ENCODE peak calls at places on chromosome 2, in nine cellular contexts. K is cortex of kidney; I is memory B cell; L is endothelial cell of umbilical vein; N is cardiac fibroblast; M is activated CD8-positive, alpha-beta T cell treated with anti-CD3 and anti-CD28 coated beads, Interleukin-2, amount 10 ng/mL, durations not matched to agents 7 days and 5 days; H is hepatic stellate cell; P is ovary; W is putamen. E is an unnamed sample.
A peak's percentile ranks its signal among the peaks of the same experiment; 100 is the strongest.

GRCh38 chr2:66569321-66569851 is 134.5 kb downstream of the MEIS1 start:
- DNase-seq in K (no peak), I (no peak), L (peak; percentile 53), N (peak; percentile 67), M (no peak), H (no peak), P (no peak), W (no peak), E (peak; percentile 96)

GRCh38 chr2:224849264-224849663 is 133.1 kb upstream of the CCDC195 start:
- DNase-seq in K (no peak), I (no peak), L (no peak), N (no peak), M (no peak), H (no peak), P (no peak), W (no peak), E (no peak)

GRCh38 chr2:25856377-25856776 is 21.9 kb downstream of the ASXL2 start:
- DNase-seq in K (no peak), I (no peak), L (no peak), N (no peak), M (no peak), H (no peak), P (no peak), W (no peak), E (no peak)

GRCh38 chr2:1677833-1678165 is 66.5 kb downstream of the PXDN start:
- DNase-seq in K (no peak), I (no peak), L (no peak), N (no peak), M (no peak), H (no peak), P (no peak), W (no peak), E (no peak)

GRCh38 chr2:113277474-113278072 is 1.1 kb downstream of the PAX8 start:
- DNase-seq in K (no peak), I (no peak), L (no peak), N (no peak), M (no peak), H (no peak), P (no peak), W (no peak), E (no peak)

GRCh38 chr2:219327719-219328118 is 4.8 kb downstream of the RESP18 start:
- DNase-seq in K (no peak), I (no peak), L (no peak), N (no peak), M (no peak), H (no peak), P (no peak), W (no peak), E (no peak)

GRCh38 chr2:72995420-72996151 is 75.9 kb downstream of the SFXN5 start:
- DNase-seq in K (no peak), I (no peak), L (no peak), N (no peak), M (no peak), H (no peak), P (no peak), W (no peak), E (no peak)

GRCh38 chr2:174965992-174966789 is 39.0 kb downstream of the CHN1 start:
- DNase-seq in K (no peak), I (no peak), L (peak; percentile 69), N (peak; percentile 55), M (no peak), H (no peak), P (no peak), W (peak; percentile 39), E (no peak)

GRCh38 chr2:1886405-1886992 is 142.2 kb upstream of the PXDN start:
- DNase-seq in K (no peak), I (no peak), L (peak; percentile 21), N (peak; percentile 71), M (peak; percentile 58), H (peak; percentile 58), P (no peak), W (no peak), E (peak; percentile 56)

GRCh38 chr2:234330902-234331301 is 166.0 kb downstream of the ARL4C start:
- DNase-seq in K (no peak), I (no peak), L (no peak), N (no peak), M (no peak), H (no peak), P (no peak), W (no peak), E (no peak)

GRCh38 chr2:28507806-28508764 is 12.2 kb downstream of the PLB1 start:
- DNase-seq in K (no peak), I (no peak), L (no peak), N (no peak), M (peak; percentile 74), H (no peak), P (no peak), W (peak; percentile 56), E (no peak)

GRCh38 chr2:231683292-231683898 is 24.9 kb upstream of the PTMA start:
- DNase-seq in K (no peak), I (no peak), L (no peak), N (no peak), M (no peak), H (no peak), P (no peak), W (peak; percentile 91), E (no peak)

GRCh38 chr2:68935471-68935870 is 17.2 kb downstream of the GKN2 start:
- DNase-seq in K (no peak), I (no peak), L (no peak), N (no peak), M (no peak), H (no peak), P (no peak), W (no peak), E (no peak)

GRCh38 chr2:105317937-105318336 is 11.6 kb downstream of the TGFBRAP1 start:
- DNase-seq in K (no peak), I (no peak), L (peak; percentile 39), N (no peak), M (no peak), H (no peak), P (no peak), W (no peak), E (no peak)

GRCh38 chr2:45134726-45135125 is 125.5 kb upstream of the SIX2 start:
- DNase-seq in K (no peak), I (no peak), L (peak; percentile 62), N (peak; percentile 77), M (no peak), H (no peak), P (no peak), W (no peak), E (peak; percentile 17)

GRCh38 chr2:217610411-217610814 is 392.4 kb downstream of the TNS1 start:
- DNase-seq in K (no peak), I (no peak), L (no peak), N (no peak), M (peak; percentile 51), H (no peak), P (no peak), W (no peak), E (no peak)

GRCh38 chr2:118817469-118817868 is 30.0 kb downstream of the EN1 start:
- DNase-seq in K (no peak), I (no peak), L (no peak), N (no peak), M (no peak), H (no peak), P (no peak), W (no peak), E (no peak)

GRCh38 chr2:16661936-16662335 is 3.7 kb downstream of the CYRIA start:
- DNase-seq in K (no peak), I (no peak), L (no peak), N (no peak), M (no peak), H (no peak), P (no peak), W (no peak), E (no peak)

GRCh38 chr2:207149253-207150213 is 16.2 kb downstream of the KLF7 start:
- DNase-seq in K (no peak), I (no peak), L (peak; percentile 44), N (peak; percentile 64), M (no peak), H (no peak), P (no peak), W (no peak), E (no peak)

GRCh38 chr2:145194671-145195070 is 674.8 kb upstream of the ZEB2 start:
- DNase-seq in K (no peak), I (no peak), L (no peak), N (no peak), M (no peak), H (no peak), P (no peak), W (no peak), E (peak; percentile 79)

GRCh38 chr2:118973542-118973951 is 31.6 kb downstream of the MARCO start:
- DNase-seq in K (no peak), I (no peak), L (no peak), N (peak; percentile 52), M (no peak), H (no peak), P (no peak), W (no peak), E (no peak)

GRCh38 chr2:81194176-81194575 is 889.6 kb upstream of the LRRTM1 start:
- DNase-seq in K (no peak), I (no peak), L (no peak), N (no peak), M (no peak), H (no peak), P (no peak), W (no peak), E (no peak)

GRCh38 chr2:20604957-20605381 is 45.9 kb downstream of the HS1BP3 start:
- DNase-seq in K (no peak), I (no peak), L (peak; percentile 74), N (peak; percentile 97), M (no peak), H (no peak), P (no peak), W (no peak), E (no peak)

GRCh38 chr2:232363784-232364615 is 14.6 kb upstream of the ALPP start:
- DNase-seq in K (no peak), I (no peak), L (no peak), N (peak; percentile 25), M (peak; percentile 60), H (no peak), P (no peak), W (no peak), E (no peak)

GRCh38 chr2:173279528-173279868 is 75.2 kb upstream of the CDCA7 start:
- DNase-seq in K (no peak), I (no peak), L (no peak), N (no peak), M (no peak), H (no peak), P (no peak), W (no peak), E (no peak)

GRCh38 chr2:88170472-88170892 is 336 bp downstream of the THNSL2 start:
- DNase-seq in K (no peak), I (peak; percentile 29), L (no peak), N (no peak), M (no peak), H (no peak), P (no peak), W (no peak), E (no peak)

GRCh38 chr2:144505245-144505801 is 14.6 kb downstream of the ZEB2 start:
- DNase-seq in K (no peak), I (no peak), L (no peak), N (peak; percentile 72), M (no peak), H (no peak), P (no peak), W (no peak), E (no peak)

GRCh38 chr2:205698556-205699282 is 16.4 kb downstream of the NRP2 start:
- DNase-seq in K (no peak), I (no peak), L (no peak), N (peak; percentile 38), M (no peak), H (no peak), P (no peak), W (no peak), E (no peak)

GRCh38 chr2:23484163-23484740 is 99.3 kb downstream of the KLHL29 start:
- DNase-seq in K (no peak), I (no peak), L (no peak), N (no peak), M (no peak), H (no peak), P (no peak), W (no peak), E (no peak)

GRCh38 chr2:226579519-226579918 is 220.1 kb downstream of the IRS1 start:
- DNase-seq in K (no peak), I (no peak), L (no peak), N (no peak), M (no peak), H (no peak), P (no peak), W (no peak), E (no peak)